ENCODE peak calls at places on chromosomes 11 and 22, in six cellular contexts. N, J, T, H, I and P are unnamed samples.

GRCh38 chr22:22180738-22181514 is 63.7 kb upstream of the VPREB1 start:
- DNase-seq in N (no peak), J (no peak), T (no peak), H (no peak), I (no peak), P (no peak)

GRCh38 chr11:134355656-134356055 is 23.9 kb downstream of the GLB1L2 start:
- DNase-seq in N (no peak), J (no peak), T (peak), H (no peak), I (no peak), P (no peak)

GRCh38 chr11:11016123-11016522 is 158.3 kb upstream of the ZBED5 start:
- DNase-seq in N (no peak), J (no peak), T (no peak), H (no peak), I (no peak), P (no peak)

GRCh38 chr22:20904008-20904979 is 12.9 kb upstream of the CRKL start:
- DNase-seq in N (peak), J (no peak), T (no peak), H (peak), I (no peak), P (peak)

GRCh38 chr11:104691129-104691528 is 207.1 kb downstream of the CASP12 start:
- DNase-seq in N (no peak), J (no peak), T (no peak), H (no peak), I (no peak), P (no peak)

GRCh38 chr11:95803973-95804372 is 13.7 kb downstream of the CEP57 start:
- DNase-seq in N (no peak), J (no peak), T (no peak), H (no peak), I (no peak), P (no peak)

GRCh38 chr11:68956142-68956541 is 24.6 kb downstream of the MRGPRD start:
- DNase-seq in N (no peak), J (no peak), T (no peak), H (no peak), I (no peak), P (no peak)

GRCh38 chr11:15468471-15468870 is 353.7 kb downstream of the INSC start:
- DNase-seq in N (no peak), J (no peak), T (no peak), H (no peak), I (no peak), P (no peak)

GRCh38 chr11:11813288-11813962 is 28.3 kb upstream of the USP47 start:
- DNase-seq in N (peak), J (no peak), T (no peak), H (peak), I (no peak), P (no peak)

GRCh38 chr11:102467853-102468580 is 15.5 kb upstream of the TMEM123 start:
- DNase-seq in N (no peak), J (no peak), T (no peak), H (no peak), I (no peak), P (no peak)

GRCh38 chr11:48034926-48035876 is 54.8 kb downstream of the PTPRJ start:
- DNase-seq in N (peak), J (no peak), T (no peak), H (no peak), I (no peak), P (no peak)

GRCh38 chr11:20113147-20113435 is 47.2 kb downstream of the DBX1 start:
- DNase-seq in N (no peak), J (no peak), T (no peak), H (peak), I (no peak), P (no peak)

GRCh38 chr11:85694385-85694980 is 8.5 kb upstream of the CCDC89 start:
- DNase-seq in N (no peak), J (no peak), T (no peak), H (peak), I (no peak), P (peak)

GRCh38 chr22:46592390-46592872 is 27.8 kb upstream of the GRAMD4 start:
- DNase-seq in N (no peak), J (peak), T (no peak), H (peak), I (no peak), P (no peak)
- H3K4me3 ChIP-seq in N (peak), J (no peak), T (no peak), H (peak), I (no peak), P (no peak)

DNA sequence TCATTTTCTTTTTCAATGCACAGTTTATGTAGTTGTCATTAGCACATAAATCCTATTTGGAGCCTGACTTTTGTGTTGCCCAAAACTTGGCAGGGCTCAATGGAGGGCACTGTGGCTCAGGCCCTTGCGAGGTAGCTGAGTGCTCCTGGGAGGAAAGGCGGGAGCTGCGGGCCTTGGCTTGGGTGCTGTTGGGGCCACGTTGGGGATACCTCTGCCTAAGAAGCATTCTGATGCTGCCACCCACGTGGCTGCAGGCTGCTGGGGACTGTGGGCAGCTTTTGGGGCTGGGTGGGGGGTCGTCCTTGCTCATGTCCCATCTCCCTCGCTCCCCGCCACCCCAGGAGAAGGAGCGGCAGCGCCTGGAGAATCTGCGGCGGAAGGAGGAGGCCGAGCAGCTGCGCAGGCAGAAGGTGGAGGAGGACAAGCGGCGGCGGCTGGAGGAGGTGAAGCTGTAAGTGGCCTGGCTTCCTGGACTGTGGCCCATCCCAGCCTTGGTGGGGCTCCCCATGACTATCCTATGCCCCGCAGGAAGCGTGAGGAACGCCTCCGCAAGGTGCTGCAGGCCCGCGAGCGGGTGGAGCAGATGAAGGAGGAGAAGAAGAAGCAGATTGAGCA is 20.9 kb downstream of the INCENP start:
- DNase-seq in N (peak), J (no peak), T (no peak), H (no peak), I (peak), P (no peak)
- H3K4me3 ChIP-seq in N (no peak), J (no peak), T (no peak), H (no peak), I (no peak), P (no peak)

GRCh38 chr22:30435674-30436126 is 10.1 kb downstream of the MTFP1 start:
- DNase-seq in N (no peak), J (peak), T (no peak), H (no peak), I (peak), P (peak)
- H3K4me3 ChIP-seq in N (no peak), J (no peak), T (no peak), H (no peak), I (no peak), P (no peak)

DNA sequence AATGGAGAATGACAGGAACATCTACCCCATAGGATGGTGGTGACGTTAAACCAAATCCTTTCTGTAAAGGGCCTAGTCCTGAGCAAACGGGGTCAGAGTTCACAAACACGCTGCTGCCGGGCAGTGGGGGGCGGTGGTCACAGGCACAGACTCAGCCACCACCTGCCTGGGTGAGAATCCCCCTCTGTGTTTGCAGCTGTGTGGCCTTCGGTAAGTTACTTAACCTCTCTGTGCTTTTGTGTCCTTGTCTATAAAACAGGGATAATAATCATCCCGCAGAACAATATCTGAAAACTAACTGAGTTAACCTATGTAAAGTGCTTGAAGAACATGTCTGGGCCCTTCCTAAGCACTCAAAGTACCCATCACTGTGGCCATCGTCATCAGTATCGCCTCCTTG is 26.0 kb upstream of the PDGFB start:
- DNase-seq in N (no peak), J (no peak), T (no peak), H (no peak), I (no peak), P (no peak)
- H3K4me3 ChIP-seq in N (no peak), J (no peak), T (no peak), H (no peak), I (no peak), P (no peak)

GRCh38 chr22:49973018-49973965 is 12.7 kb downstream of the PIM3 start:
- DNase-seq in N (no peak), J (no peak), T (no peak), H (no peak), I (no peak), P (no peak)

GRCh38 chr22:49970528-49971231 is 10.1 kb downstream of the PIM3 start:
- DNase-seq in N (peak), J (peak), T (peak), H (peak), I (peak), P (peak)

GRCh38 chr22:49969751-49970527 is 9.4 kb downstream of the PIM3 start:
- DNase-seq in N (no peak), J (peak), T (peak), H (no peak), I (peak), P (no peak)

GRCh38 chr22:49971232-49972162 is 10.9 kb downstream of the PIM3 start:
- DNase-seq in N (peak), J (peak), T (peak), H (peak), I (peak), P (peak)

DNA sequence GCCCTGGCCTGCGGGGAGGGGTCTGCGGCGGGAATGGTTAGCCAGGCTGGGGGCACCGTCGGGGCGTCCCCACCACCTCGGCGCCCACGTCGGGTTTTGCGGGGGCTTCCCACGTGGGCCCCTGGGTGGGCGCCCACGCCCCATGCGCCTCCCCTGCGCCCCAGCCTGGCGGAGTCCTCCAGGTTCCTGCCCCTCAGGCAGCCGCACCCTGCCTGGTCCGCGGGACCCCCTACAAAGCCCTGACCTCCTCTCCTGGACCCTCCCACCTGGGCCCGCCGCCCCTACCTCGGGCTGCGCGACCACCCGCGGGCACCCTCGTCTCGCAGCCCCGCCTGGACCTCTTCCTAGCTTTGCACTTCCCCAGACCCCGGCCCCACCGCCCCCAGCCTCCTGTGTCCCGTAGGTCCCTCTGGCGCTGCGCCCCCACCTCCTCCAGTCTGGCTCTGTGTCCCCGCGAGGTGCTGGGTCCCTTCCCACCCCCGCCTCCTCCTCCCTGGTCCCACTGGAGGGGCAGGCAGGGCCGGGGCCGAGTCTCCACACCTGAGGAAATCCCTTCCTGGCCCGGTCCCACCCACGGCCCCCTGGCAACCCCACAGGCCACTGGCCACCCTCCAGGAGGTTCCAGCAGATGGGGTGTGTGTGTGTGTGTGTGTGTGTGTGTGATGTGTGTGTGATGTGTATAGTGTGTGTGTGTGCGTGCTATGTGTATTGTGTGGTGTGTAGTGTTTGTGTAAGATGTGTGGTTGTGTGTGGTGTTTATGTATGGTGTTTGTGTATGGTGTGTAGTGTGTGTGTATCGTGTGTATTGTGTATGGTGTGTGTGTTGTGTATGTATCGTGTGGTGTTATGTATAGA is 11.8 kb downstream of the PIM3 start:
- DNase-seq in N (no peak), J (peak), T (peak), H (no peak), I (peak), P (no peak)
- H3K4me3 ChIP-seq in N (peak), J (no peak), T (peak), H (no peak), I (no peak), P (peak)

GRCh38 chr11:35009191-35009940 is 92.9 kb downstream of the PDHX start:
- DNase-seq in N (no peak), J (no peak), T (no peak), H (peak), I (peak), P (no peak)
- H3K4me3 ChIP-seq in N (no peak), J (no peak), T (no peak), H (no peak), I (no peak), P (no peak)

DNA sequence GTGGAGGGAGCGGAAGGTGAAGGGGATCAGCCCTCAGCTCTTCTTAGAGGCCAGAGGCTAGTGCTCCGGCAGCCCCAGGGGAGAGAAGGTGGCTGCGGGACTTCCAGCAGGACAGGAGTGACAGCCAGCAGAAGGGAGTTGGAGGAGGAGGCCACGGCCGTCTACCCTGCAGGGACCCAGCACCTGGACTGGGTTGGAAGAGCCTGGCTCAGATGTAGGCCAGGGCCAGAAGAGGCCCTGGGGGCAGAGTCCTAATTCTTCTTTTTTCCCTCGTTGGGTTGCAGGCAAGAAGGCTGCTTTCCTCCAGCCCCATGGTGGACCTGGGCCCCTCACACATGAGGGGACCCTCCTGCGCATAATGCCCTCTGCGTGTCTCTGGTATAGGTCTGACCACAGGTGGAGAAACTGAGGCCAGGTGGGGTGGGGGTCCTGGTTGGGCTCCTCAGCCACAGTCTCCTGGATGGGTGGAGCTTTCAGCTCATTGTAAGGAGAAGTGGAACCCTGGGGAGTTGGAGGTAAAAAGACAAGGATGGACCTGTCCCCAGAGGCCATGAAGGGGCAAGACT is 2.3 kb upstream of the MCAM start:
- DNase-seq in N (no peak), J (no peak), T (no peak), H (no peak), I (no peak), P (no peak)
- H3K4me3 ChIP-seq in N (no peak), J (no peak), T (no peak), H (no peak), I (no peak), P (no peak)

DNA sequence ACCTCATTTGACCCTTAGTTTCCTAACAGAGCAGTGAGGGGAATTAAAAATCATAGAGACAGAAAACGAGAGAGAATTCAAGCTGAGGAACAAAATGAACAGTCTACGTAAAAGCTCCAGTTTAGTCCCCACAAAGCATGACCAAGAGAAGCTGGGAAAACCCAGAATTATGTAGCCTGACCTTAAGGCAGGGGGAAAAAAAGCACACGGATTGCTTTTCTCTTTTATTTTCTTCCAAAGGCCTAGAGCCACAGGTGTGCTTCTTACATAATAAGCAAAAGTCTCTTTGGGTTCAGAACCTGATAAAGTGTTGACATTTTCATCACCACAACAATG is 528 bp upstream of the AMBRA1 start:
- DNase-seq in N (no peak), J (no peak), T (no peak), H (peak), I (no peak), P (no peak)
- H3K4me3 ChIP-seq in N (peak), J (no peak), T (peak), H (peak), I (peak), P (peak)